ENCODE peak calls at places on chromosomes 16 and 17, in five cellular contexts. D, L, H, S and R are unnamed samples.

GRCh38 chr17:58703137-58703846 is 10.9 kb downstream of the RAD51C start:
- DNase-seq in D (no peak), L (no peak), H (no peak), S (no peak), R (no peak)

GRCh38 chr16:46691720-46692119 is 2.3 kb downstream of the ORC6 start:
- DNase-seq in D (no peak), L (no peak), H (no peak), S (no peak), R (no peak)

GRCh38 chr17:67183531-67183930 is 61.5 kb downstream of the HELZ start:
- DNase-seq in D (no peak), L (no peak), H (no peak), S (no peak), R (no peak)

GRCh38 chr16:6732166-6732565 is 600.5 kb upstream of the RBFOX1 start:
- DNase-seq in D (no peak), L (no peak), H (no peak), S (no peak), R (no peak)

GRCh38 chr17:9259419-9259818 is 238.1 kb downstream of the NTN1 start:
- DNase-seq in D (no peak), L (no peak), H (no peak), S (no peak), R (no peak)

GRCh38 chr17:66094727-66095126 is 97.2 kb downstream of the CEP112 start:
- DNase-seq in D (no peak), L (no peak), H (no peak), S (no peak), R (no peak)

GRCh38 chr16:20931066-20931465 is 30.5 kb downstream of the LYRM1 start:
- DNase-seq in D (no peak), L (no peak), H (no peak), S (no peak), R (no peak)

GRCh38 chr17:1625507-1626080 is 3.0 kb downstream of the SLC43A2 start:
- DNase-seq in D (no peak), L (no peak), H (no peak), S (no peak), R (no peak)

GRCh38 chr16:67990018-67990386 is 9.3 kb downstream of the DPEP2 start:
- DNase-seq in D (no peak), L (no peak), H (no peak), S (no peak), R (no peak)

GRCh38 chr16:11386791-11387546 is 41.7 kb downstream of the RMI2 start:
- DNase-seq in D (peak), L (no peak), H (no peak), S (peak), R (no peak)

GRCh38 chr17:37592291-37592690 is 16.9 kb downstream of the SYNRG start:
- DNase-seq in D (no peak), L (no peak), H (no peak), S (no peak), R (no peak)

GRCh38 chr17:19346351-19347255 is 15.9 kb downstream of the B9D1 start:
- DNase-seq in D (no peak), L (peak), H (no peak), S (peak), R (peak)

GRCh38 chr16:57576429-57576870 is 34.0 kb downstream of the ADGRG5 start:
- DNase-seq in D (peak), L (peak), H (peak), S (peak), R (peak)

DNA sequence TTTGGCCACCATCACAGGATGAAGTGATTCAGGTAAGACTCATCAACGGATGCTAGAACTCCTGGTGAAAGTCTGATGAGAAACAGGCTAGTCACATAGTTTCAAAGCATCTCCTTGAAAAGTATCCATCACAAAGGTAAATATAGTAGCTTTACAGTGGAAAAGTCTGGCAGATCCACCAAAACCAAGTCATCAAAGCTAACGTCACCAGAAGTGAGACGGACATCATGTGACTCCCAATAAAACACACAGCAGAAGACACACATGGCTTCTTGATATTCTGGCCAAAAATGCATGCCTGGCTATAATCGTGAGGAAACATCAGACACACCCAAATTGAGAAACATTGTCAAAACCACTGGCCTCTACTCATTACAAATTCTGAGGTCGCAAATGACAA is 17.9 kb upstream of the TRPV3 start:
- DNase-seq in D (no peak), L (no peak), H (no peak), S (no peak), R (no peak)
- TF ChIP-seq POLR2A in D (no peak), L (no peak), H (no peak), S (no peak), R (no peak)

GRCh38 chr17:63826468-63827001 is 696 bp upstream of the PSMC5 start:
- DNase-seq in D (peak), L (peak), H (no peak), S (no peak), R (no peak)
- TF ChIP-seq EP300 in D (no peak), L (no peak), H (no peak), S (no peak), R (no peak)

GRCh38 chr16:396605-397004 is 394 bp upstream of the NME4 start:
- DNase-seq in D (peak), L (peak), H (no peak), S (peak), R (peak)
- H3K27ac ChIP-seq in D (no peak), L (peak), H (no peak), S (peak), R (peak)

DNA sequence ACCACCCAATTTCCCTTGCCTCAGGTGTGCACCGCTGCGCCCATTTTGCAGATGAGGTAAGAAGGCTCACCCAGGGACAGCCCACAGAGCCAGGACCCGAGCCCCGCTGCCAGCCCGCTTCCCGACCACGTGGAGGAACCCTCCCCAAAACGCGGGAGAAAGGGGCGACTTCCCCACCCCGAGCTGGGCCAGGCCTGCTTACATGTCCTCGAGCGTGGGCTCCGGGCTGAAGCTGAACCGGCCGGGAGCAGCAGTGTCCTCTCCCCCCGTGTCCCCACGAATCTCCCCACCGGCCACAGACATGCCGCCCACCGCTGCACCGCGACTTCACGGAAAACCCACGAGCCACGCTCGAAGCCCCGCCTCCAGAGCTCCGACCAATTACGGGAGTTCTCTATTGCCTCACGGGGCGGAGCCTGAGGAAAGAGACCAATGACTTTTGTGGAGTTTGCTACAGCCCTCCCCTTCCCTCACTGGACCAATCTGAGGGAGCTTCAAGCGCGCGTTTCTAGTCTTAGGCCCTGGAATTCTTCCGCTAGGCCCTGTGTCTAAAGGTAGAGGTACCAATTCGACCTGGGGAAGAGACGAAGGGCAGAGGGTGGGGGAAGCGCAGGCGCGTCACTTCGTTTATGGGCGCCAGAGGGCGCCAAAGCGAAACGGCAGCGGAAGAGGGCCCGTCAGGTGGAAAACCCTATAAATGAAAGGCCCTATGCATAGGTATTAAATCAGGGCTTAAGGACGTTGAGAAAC is at the start of gene DCTPP1:
- DNase-seq in D (peak), L (peak), H (peak), S (peak), R (peak)
- TF ChIP-seq POLR2A in D (no peak), L (peak), H (peak), S (peak), R (peak)

GRCh38 chr17:81921996-81922565 is 4.1 kb upstream of the SIRT7 start:
- DNase-seq in D (no peak), L (no peak), H (no peak), S (no peak), R (no peak)

GRCh38 chr17:81923302-81924260 is 4.0 kb downstream of the MAFG start:
- DNase-seq in D (no peak), L (peak), H (no peak), S (peak), R (peak)

GRCh38 chr17:81920612-81921530 is 2.9 kb upstream of the SIRT7 start:
- DNase-seq in D (no peak), L (no peak), H (no peak), S (no peak), R (no peak)

GRCh38 chr17:81922566-81923301 is 4.8 kb upstream of the SIRT7 start:
- DNase-seq in D (no peak), L (no peak), H (no peak), S (no peak), R (no peak)

GRCh38 chr17:81921531-81921862 is 3.5 kb upstream of the SIRT7 start:
- DNase-seq in D (no peak), L (no peak), H (no peak), S (no peak), R (no peak)
- TF ChIP-seq EP300 in D (no peak), L (no peak), H (no peak), S (no peak), R (no peak)

GRCh38 chr17:21036361-21036881 is 6.4 kb downstream of the USP22 start:
- DNase-seq in D (no peak), L (no peak), H (no peak), S (no peak), R (no peak)
- H3K27ac ChIP-seq in D (no peak), L (peak), H (no peak), S (no peak), R (no peak)

GRCh38 chr17:40099627-40100418 is 566 bp downstream of the NR1D1 start:
- DNase-seq in D (no peak), L (no peak), H (no peak), S (no peak), R (no peak)

GRCh38 chr17:40098846-40099626 is 1.4 kb downstream of the NR1D1 start:
- DNase-seq in D (peak), L (peak), H (peak), S (peak), R (peak)

GRCh38 chr17:40100669-40101366 is 429 bp upstream of the NR1D1 start:
- DNase-seq in D (peak), L (peak), H (peak), S (peak), R (peak)

GRCh38 chr17:40101367-40102210 is 1.2 kb upstream of the NR1D1 start:
- DNase-seq in D (no peak), L (no peak), H (no peak), S (no peak), R (no peak)

DNA sequence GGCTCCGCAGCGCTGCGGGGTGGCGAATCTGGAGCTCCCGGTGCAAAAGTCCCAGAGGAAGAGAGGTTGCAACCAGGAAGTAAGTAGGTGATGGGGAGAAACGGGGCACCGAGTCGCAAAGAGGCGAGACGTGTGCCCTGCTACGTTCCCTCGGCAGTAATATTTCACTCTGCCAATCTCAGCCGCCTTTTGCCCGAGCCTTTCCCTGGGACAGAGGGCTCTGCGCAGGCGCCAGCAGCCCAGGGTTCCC is at the start of gene NR1D1:
- DNase-seq in D (no peak), L (no peak), H (no peak), S (no peak), R (no peak)
- TF ChIP-seq POLR2A in D (no peak), L (peak), H (peak), S (peak), R (no peak)

GRCh38 chr16:84829168-84829965 is 9.6 kb downstream of the CRISPLD2 start:
- DNase-seq in D (no peak), L (peak), H (no peak), S (no peak), R (peak)
- TF ChIP-seq EP300 in D (no peak), L (peak), H (no peak), S (no peak), R (peak)